ENCODE peak calls at places on chromosomes 6 and 20, in ten cellular contexts. B is epithelial cell of esophagus; D is neural progenitor cell; C is AG10803; L is D721Med; X is type B pancreatic cell; K is AG09309; I is fibroblast of pulmonary artery; A is CD4-positive, alpha-beta T cell; Q is HFFc6. E is an unnamed sample.

GRCh38 chr6:157777344-157777743 is 45.7 kb upstream of the SNX9 start:
- DNase-seq in C (no peak), B (no peak), Q (no peak), I (no peak), K (no peak), A (no peak), X (no peak), L (no peak), D (no peak), E (no peak)

GRCh38 chr20:43925786-43926185 is 11.1 kb downstream of the TOX2 start:
- DNase-seq in A (peak), X (no peak), C (peak), I (peak), D (no peak), Q (peak), L (no peak), K (no peak), B (peak), E (peak)

GRCh38 chr20:49268600-49269365 is 9.1 kb downstream of the ZNFX1 start:
- DNase-seq in B (no peak), I (no peak), A (no peak), D (no peak), L (no peak), K (no peak), Q (peak), X (no peak), C (peak), E (peak)

GRCh38 chr6:169452117-169452868 is 198.6 kb upstream of the THBS2 start:
- DNase-seq in I (peak), X (no peak), A (no peak), L (no peak), C (peak), K (peak), B (peak), D (no peak), Q (peak), E (peak)

GRCh38 chr20:49140834-49141233 is 47.3 kb downstream of the STAU1 start:
- DNase-seq in C (peak), A (no peak), D (no peak), X (no peak), I (no peak), L (no peak), Q (no peak), B (no peak), K (no peak), E (peak)

GRCh38 chr20:48823960-48824497 is 3.8 kb downstream of the PREX1 start:
- DNase-seq in A (no peak), B (peak), K (peak), C (peak), X (no peak), D (no peak), Q (peak), L (no peak), I (peak), E (peak)

GRCh38 chr20:56380375-56380774 is 11.6 kb downstream of the AURKA start:
- DNase-seq in L (no peak), K (no peak), A (no peak), Q (peak), D (no peak), C (no peak), B (no peak), X (no peak), I (peak), E (peak)

GRCh38 chr6:31660998-31661866 is 654 bp upstream of the C6orf47 start:
- DNase-seq in K (no peak), B (no peak), Q (no peak), D (no peak), L (no peak), I (peak), A (no peak), C (peak), X (no peak), E (peak)

GRCh38 chr6:18307006-18307405 is 42.7 kb upstream of the DEK start:
- DNase-seq in L (no peak), A (no peak), Q (peak), I (peak), B (peak), C (peak), X (no peak), K (peak), D (no peak), E (peak)

GRCh38 chr6:18308070-18308735 is 43.9 kb upstream of the DEK start:
- DNase-seq in D (no peak), X (no peak), L (no peak), I (peak), C (peak), A (no peak), Q (peak), B (peak), K (peak), E (no peak)

GRCh38 chr6:18302561-18303439 is 38.5 kb upstream of the DEK start:
- DNase-seq in A (no peak), K (no peak), D (peak), B (no peak), C (peak), L (no peak), I (peak), X (no peak), Q (no peak), E (peak)
- TF ChIP-seq CTCF in A (no peak), K (no peak), D (peak), B (peak), C (peak), L (peak), I (peak), X (no peak), Q (peak), E (no peak)

DNA sequence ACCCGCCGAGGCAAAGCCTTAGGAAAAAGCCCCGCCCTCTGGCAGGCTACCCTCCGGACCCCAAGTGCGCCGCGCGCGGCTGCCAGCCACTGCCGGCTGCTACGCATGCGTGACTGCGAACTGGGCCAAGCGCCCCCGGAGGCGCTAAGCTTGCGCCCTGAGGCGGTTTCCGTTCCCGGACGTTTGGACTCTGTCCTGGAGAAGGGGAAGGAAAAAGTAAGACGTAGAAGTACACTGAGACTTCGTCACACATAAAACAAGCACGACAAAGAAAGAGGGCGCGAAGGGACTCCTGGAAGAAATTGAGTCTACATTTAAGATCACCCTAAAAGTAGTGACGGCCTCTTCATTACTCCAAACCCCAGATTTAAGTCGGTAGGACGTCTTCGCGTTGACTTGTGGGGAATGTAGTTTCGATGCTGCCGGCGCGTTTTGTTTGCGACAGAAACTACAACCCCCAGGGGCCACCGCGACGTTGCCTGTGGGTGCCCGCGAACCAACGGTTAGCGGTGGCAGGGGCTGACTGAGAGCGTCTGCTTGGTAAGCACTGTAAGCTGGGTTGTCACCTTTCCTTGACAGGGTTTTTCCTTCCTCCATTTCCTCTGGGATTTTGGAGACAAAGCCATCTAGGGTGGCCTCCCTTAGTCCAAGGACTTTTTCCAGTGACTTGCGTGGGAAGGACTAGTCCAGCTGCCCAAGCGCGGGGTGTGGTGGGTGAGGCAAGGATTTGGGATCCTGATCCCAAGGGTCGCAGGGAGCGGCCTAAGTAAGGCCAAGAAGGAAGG is at the start of gene CEP57L1:
- DNase-seq in C (peak), A (peak), K (peak), I (peak), X (peak), Q (peak), B (peak), L (no peak), D (peak), E (peak)
- TF ChIP-seq CTCF in C (peak), A (no peak), K (peak), I (peak), X (no peak), Q (peak), B (no peak), L (no peak), D (peak), E (peak)

DNA sequence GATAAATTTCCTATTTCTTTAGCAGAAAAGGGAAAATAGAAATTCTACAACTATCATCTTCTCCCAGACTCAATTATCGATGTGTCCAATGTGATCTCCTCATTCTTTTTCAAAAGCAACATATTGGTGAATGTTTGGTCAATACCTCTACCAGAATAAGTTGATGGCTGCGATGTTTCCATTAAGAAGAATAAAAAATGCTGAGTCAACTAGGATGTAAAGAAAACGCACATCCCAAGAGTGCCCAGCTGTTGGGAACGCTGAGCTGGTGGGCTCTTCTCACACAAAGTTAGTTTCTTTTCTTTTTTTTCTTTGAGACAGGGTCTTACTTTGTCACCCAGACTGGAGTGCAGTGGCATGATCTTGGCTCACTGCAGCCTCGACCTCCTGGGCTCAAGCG is 39.8 kb downstream of the RAMACL start:
- DNase-seq in A (no peak), K (no peak), L (no peak), D (no peak), C (no peak), X (no peak), I (no peak), Q (no peak), B (no peak), E (no peak)
- TF ChIP-seq CTCF in A (no peak), K (no peak), L (no peak), D (no peak), C (no peak), X (no peak), I (no peak), Q (no peak), B (no peak), E (no peak)

DNA sequence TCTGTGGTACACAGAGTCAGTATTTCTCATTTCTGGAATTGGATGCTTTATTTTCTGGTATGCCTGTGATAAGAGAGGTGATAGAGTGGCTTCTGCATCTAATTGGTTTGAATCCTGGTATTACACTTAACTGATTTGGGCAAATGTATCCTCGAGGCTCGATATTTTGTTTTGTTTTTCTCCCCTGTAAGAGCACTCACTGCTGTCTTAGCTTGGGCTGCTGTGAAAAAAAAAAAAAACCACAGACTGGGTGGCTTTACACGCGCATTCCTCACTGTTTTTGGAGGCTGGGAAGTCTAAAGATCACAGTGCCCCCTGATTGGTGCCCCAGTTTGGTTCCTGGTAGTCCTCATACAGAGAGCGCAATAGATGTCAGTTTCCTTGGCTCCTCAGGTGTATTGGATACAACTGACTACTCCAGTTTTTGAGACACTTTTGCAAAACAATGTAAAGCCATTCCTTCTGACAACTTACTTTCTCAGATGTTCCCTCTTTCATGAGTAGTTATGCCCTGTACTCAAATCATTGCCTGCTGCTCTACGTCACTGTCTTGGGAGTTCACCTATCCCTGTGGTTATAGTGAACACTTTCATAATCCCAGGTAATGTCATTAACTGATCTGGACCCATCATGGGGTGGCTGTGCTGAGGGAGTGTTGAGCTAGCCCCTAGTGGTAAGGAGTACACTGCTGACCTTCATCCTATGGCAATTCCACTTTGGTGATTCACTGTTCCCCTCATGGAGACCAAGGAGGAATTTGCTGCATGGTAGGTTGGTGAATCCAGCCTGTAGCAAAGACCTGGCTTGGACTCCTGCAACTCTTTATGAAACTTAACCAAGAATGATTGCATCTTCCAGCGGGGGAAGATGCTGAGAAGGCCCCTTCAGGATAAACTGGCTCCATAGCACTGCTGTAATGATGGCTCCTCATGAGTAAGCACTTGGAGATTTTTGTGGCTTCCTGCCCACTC is 3.5 kb upstream of the ACAT2 start:
- DNase-seq in I (peak), L (no peak), C (peak), X (no peak), A (no peak), Q (peak), D (no peak), K (no peak), B (peak), E (peak)
- TF ChIP-seq CTCF in I (peak), L (no peak), C (peak), X (no peak), A (no peak), Q (peak), D (peak), K (peak), B (no peak), E (peak)

GRCh38 chr6:38720295-38720694 is 5.2 kb downstream of the DNAH8 start:
- DNase-seq in K (no peak), Q (no peak), I (peak), X (no peak), L (no peak), A (no peak), B (peak), C (no peak), D (peak), E (peak)
- TF ChIP-seq CTCF in K (peak), Q (peak), I (peak), X (no peak), L (peak), A (no peak), B (peak), C (no peak), D (peak), E (peak)

GRCh38 chr6:40334496-40334895 is 252.7 kb downstream of the LRFN2 start:
- DNase-seq in X (no peak), Q (no peak), I (no peak), D (peak), L (no peak), A (no peak), C (no peak), B (no peak), K (no peak), E (no peak)

GRCh38 chr6:40338306-40338705 is 248.9 kb downstream of the LRFN2 start:
- DNase-seq in B (no peak), D (no peak), I (no peak), Q (no peak), C (no peak), X (no peak), A (no peak), K (no peak), L (no peak), E (no peak)

GRCh38 chr6:40336296-40336695 is 250.9 kb downstream of the LRFN2 start:
- DNase-seq in L (no peak), C (peak), K (no peak), B (no peak), Q (no peak), I (no peak), X (no peak), D (no peak), A (no peak), E (no peak)

GRCh38 chr6:40340196-40340595 is 247.0 kb downstream of the LRFN2 start:
- DNase-seq in L (no peak), K (no peak), I (no peak), X (no peak), A (no peak), Q (no peak), B (no peak), C (no peak), D (no peak), E (no peak)

GRCh38 chr6:40336986-40337780 is 250.0 kb downstream of the LRFN2 start:
- DNase-seq in L (peak), B (no peak), D (no peak), K (no peak), C (no peak), X (no peak), Q (no peak), I (no peak), A (no peak), E (no peak)
- TF ChIP-seq CTCF in L (no peak), B (no peak), D (no peak), K (no peak), C (no peak), X (no peak), Q (no peak), I (no peak), A (no peak), E (no peak)

GRCh38 chr20:61925555-61926252 is 140.0 kb downstream of the TAF4 start:
- DNase-seq in Q (no peak), C (peak), X (no peak), D (no peak), B (peak), I (peak), A (no peak), L (no peak), K (peak), E (peak)
- TF ChIP-seq CTCF in Q (no peak), C (no peak), X (no peak), D (no peak), B (no peak), I (no peak), A (no peak), L (no peak), K (no peak), E (no peak)

GRCh38 chr20:35741892-35742740 is at the start of gene RBM39:
- DNase-seq in X (peak), D (peak), A (peak), I (peak), L (peak), B (peak), Q (peak), K (peak), C (peak), E (peak)
- TF ChIP-seq CTCF in X (peak), D (peak), A (peak), I (peak), L (peak), B (peak), Q (peak), K (peak), C (peak), E (peak)

E was measured in cardiac fibroblast.